ENCODE peak calls at places on chromosomes 12 and 14, in six cellular contexts. X is iris pigment epithelial cell; R is stimulated activated CD8-positive, alpha-beta memory T cell treated with anti-CD3 and anti-CD28 coated beads, Interleukin-15, amount 100 ng/mL, for 1 hour; M is Peyer's patch; V is NCI-H748 treated with DMSO at 0.1 percent for 48 hours; B is stromal cell of bone marrow. F is an unnamed sample.

GRCh38 chr14:92516966-92517350 is 3.4 kb downstream of the RIN3 start:
- DNase-seq in M (no peak), B (no peak), R (peak; percentile 36), V (no peak), X (no peak), F (no peak)

GRCh38 chr14:91284146-91284790 is 39.8 kb upstream of the GPR68 start:
- DNase-seq in B (peak; percentile 57), X (peak; percentile 79), V (no peak), M (no peak), R (no peak), F (no peak)

GRCh38 chr12:116015525-116015924 is 262.0 kb downstream of the MED13L start:
- DNase-seq in M (no peak), V (no peak), X (peak; percentile 72), B (peak; percentile 49), R (no peak), F (no peak)

GRCh38 chr12:124939428-124940142 is 25.1 kb upstream of the UBC start:
- DNase-seq in V (no peak), R (peak; percentile 78), M (peak; percentile 76), B (peak; percentile 85), X (peak; percentile 92), F (peak; percentile 79)

GRCh38 chr12:40253936-40254335 is 29.1 kb downstream of the LRRK2 start:
- DNase-seq in B (peak; percentile 72), R (no peak), X (peak; percentile 78), V (no peak), M (no peak), F (no peak)

GRCh38 chr12:115944851-115945496 is 332.5 kb downstream of the MED13L start:
- DNase-seq in M (no peak), R (no peak), B (no peak), V (no peak), X (no peak), F (no peak)

GRCh38 chr12:67327466-67327865 is 58.3 kb downstream of the CAND1 start:
- DNase-seq in V (no peak), M (no peak), B (no peak), R (no peak), X (no peak), F (no peak)

GRCh38 chr14:65462411-65462810 is 49.9 kb downstream of the FUT8 start:
- DNase-seq in X (peak; percentile 75), V (no peak), B (no peak), M (no peak), R (no peak), F (no peak)

GRCh38 chr14:103372552-103373304 is 12.5 kb upstream of the MARK3 start:
- DNase-seq in B (peak; percentile 98), M (no peak), R (no peak), X (peak; percentile 94), V (no peak), F (no peak)

GRCh38 chr14:101108579-101109346 is 205.2 kb upstream of the RTL1 start:
- DNase-seq in X (no peak), V (no peak), R (no peak), B (no peak), M (no peak), F (no peak)

GRCh38 chr12:81208193-81208946 is 130.5 kb downstream of the ACSS3 start:
- DNase-seq in M (no peak), B (peak; percentile 31), R (no peak), V (peak; percentile 45), X (no peak), F (no peak)

GRCh38 chr14:93537962-93538361 is 107.2 kb downstream of the UNC79 start:
- DNase-seq in M (no peak), V (no peak), X (no peak), R (no peak), B (no peak), F (no peak)

F was measured in activated CD4-positive, CD25-positive, alpha-beta regulatory T cell treated with anti-CD3 and anti-CD28 coated beads, Interleukin-2, amount 50 U/mL, for 16 hours.